ENCODE peak calls at places on chromosomes 3 and 15, in eight cellular contexts. One of them, this sample, is unnamed. For H3K4me1, the result is how much of the 10 kb centered on the place peaks cover.

GRCh38 chr15:58165661-58166060 is 27.5 kb downstream of the AQP9 start:
- DNase-seq in spleen: no peak
- DNase-seq in H9: no peak
- DNase-seq in tibial artery: no peak
- DNase-seq in kidney: peak
- DNase-seq in colonic mucosa: no peak
- DNase-seq in fibroblast of lung: peak
- DNase-seq in astrocyte: peak
- DNase-seq in this sample: no peak

GRCh38 chr15:69820819-69821218 is 276.9 kb downstream of the TLE3 start:
- DNase-seq in colonic mucosa: no peak
- DNase-seq in fibroblast of lung: no peak
- DNase-seq in H9: peak
- DNase-seq in spleen: no peak
- DNase-seq in astrocyte: peak
- DNase-seq in tibial artery: no peak
- DNase-seq in kidney: no peak
- DNase-seq in this sample: no peak

GRCh38 chr15:64667736-64668161 is 107.6 kb downstream of the RBPMS2 start:
- DNase-seq in colonic mucosa: no peak
- DNase-seq in kidney: no peak
- DNase-seq in fibroblast of lung: no peak
- DNase-seq in spleen: no peak
- DNase-seq in astrocyte: peak
- DNase-seq in H9: no peak
- DNase-seq in tibial artery: no peak
- DNase-seq in this sample: no peak

GRCh38 chr3:57152761-57153160 is 12.4 kb downstream of the IL17RD start:
- DNase-seq in astrocyte: no peak
- DNase-seq in H9: no peak
- DNase-seq in kidney: no peak
- DNase-seq in fibroblast of lung: no peak
- DNase-seq in colonic mucosa: no peak
- DNase-seq in spleen: no peak
- DNase-seq in tibial artery: no peak
- DNase-seq in this sample: no peak

GRCh38 chr3:115186351-115187148 is 39.5 kb upstream of the ZBTB20 start:
- DNase-seq in colonic mucosa: no peak
- DNase-seq in tibial artery: no peak
- DNase-seq in H9: no peak
- DNase-seq in kidney: no peak
- DNase-seq in spleen: no peak
- DNase-seq in fibroblast of lung: no peak
- DNase-seq in astrocyte: no peak
- DNase-seq in this sample: no peak

GRCh38 chr15:59199775-59200465 is 6.7 kb upstream of the LDHAL6B start:
- DNase-seq in kidney: no peak
- DNase-seq in astrocyte: peak
- DNase-seq in tibial artery: no peak
- DNase-seq in spleen: no peak
- DNase-seq in colonic mucosa: no peak
- DNase-seq in H9: no peak
- DNase-seq in fibroblast of lung: peak
- DNase-seq in this sample: peak

GRCh38 chr3:123318374-123318773 is 116.6 kb downstream of the SEC22A start:
- DNase-seq in H9: no peak
- DNase-seq in fibroblast of lung: no peak
- DNase-seq in colonic mucosa: no peak
- DNase-seq in spleen: peak
- DNase-seq in kidney: peak
- DNase-seq in astrocyte: no peak
- DNase-seq in tibial artery: no peak
- DNase-seq in this sample: no peak

GRCh38 chr15:49330166-49330565 is 92.9 kb upstream of the FGF7 start:
- DNase-seq in tibial artery: no peak
- DNase-seq in spleen: no peak
- DNase-seq in astrocyte: no peak
- DNase-seq in fibroblast of lung: peak
- DNase-seq in colonic mucosa: no peak
- DNase-seq in H9: no peak
- DNase-seq in kidney: no peak
- DNase-seq in this sample: no peak

GRCh38 chr15:87213646-87214045 is 1042.9 kb downstream of the NTRK3 start:
- DNase-seq in tibial artery: no peak
- DNase-seq in fibroblast of lung: no peak
- DNase-seq in astrocyte: no peak
- DNase-seq in spleen: no peak
- DNase-seq in kidney: no peak
- DNase-seq in H9: no peak
- DNase-seq in colonic mucosa: no peak
- DNase-seq in this sample: no peak

GRCh38 chr3:172627057-172627809 is 83.6 kb downstream of the NCEH1 start:
- DNase-seq in fibroblast of lung: peak
- DNase-seq in astrocyte: peak
- DNase-seq in tibial artery: no peak
- DNase-seq in colonic mucosa: no peak
- DNase-seq in H9: no peak
- DNase-seq in spleen: no peak
- DNase-seq in kidney: no peak
- DNase-seq in this sample: no peak

GRCh38 chr3:170180107-170180951 is 1.2 kb downstream of the PHC3 start:
- DNase-seq in H9: no peak
- DNase-seq in kidney: no peak
- DNase-seq in tibial artery: no peak
- DNase-seq in colonic mucosa: peak
- DNase-seq in spleen: no peak
- DNase-seq in fibroblast of lung: peak
- DNase-seq in astrocyte: peak
- DNase-seq in this sample: peak

GRCh38 chr15:35118987-35119386 is 33.9 kb upstream of the NANOGP8 start:
- DNase-seq in fibroblast of lung: no peak
- DNase-seq in H9: no peak
- DNase-seq in tibial artery: no peak
- DNase-seq in colonic mucosa: no peak
- DNase-seq in spleen: no peak
- DNase-seq in astrocyte: no peak
- DNase-seq in kidney: no peak
- DNase-seq in this sample: no peak

GRCh38 chr3:188832961-188833615 is 338.7 kb upstream of the TPRG1 start:
- DNase-seq in H9: no peak
- DNase-seq in kidney: no peak
- DNase-seq in tibial artery: no peak
- DNase-seq in colonic mucosa: no peak
- DNase-seq in spleen: no peak
- DNase-seq in astrocyte: no peak
- DNase-seq in fibroblast of lung: peak
- DNase-seq in this sample: peak

GRCh38 chr3:139120336-139120971 is 75.8 kb upstream of the PRR23C start:
- DNase-seq in tibial artery: no peak
- DNase-seq in astrocyte: peak
- DNase-seq in spleen: no peak
- DNase-seq in H9: no peak
- DNase-seq in colonic mucosa: peak
- DNase-seq in kidney: peak
- DNase-seq in fibroblast of lung: peak
- DNase-seq in this sample: no peak

GRCh38 chr3:133404925-133405324 is 5.1 kb downstream of the BFSP2 start:
- DNase-seq in tibial artery: no peak
- DNase-seq in H9: no peak
- DNase-seq in colonic mucosa: no peak
- DNase-seq in astrocyte: no peak
- DNase-seq in fibroblast of lung: no peak
- DNase-seq in kidney: no peak
- DNase-seq in spleen: no peak
- DNase-seq in this sample: no peak

GRCh38 chr15:89671687-89672086 is 7.5 kb downstream of the PLIN1 start:
- DNase-seq in fibroblast of lung: no peak
- DNase-seq in kidney: no peak
- DNase-seq in colonic mucosa: no peak
- DNase-seq in tibial artery: no peak
- DNase-seq in spleen: no peak
- DNase-seq in astrocyte: no peak
- DNase-seq in H9: no peak
- DNase-seq in this sample: no peak

GRCh38 chr15:88658070-88658965 is 19.5 kb downstream of the ISG20 start:
- DNase-seq in colonic mucosa: no peak
- DNase-seq in tibial artery: peak
- DNase-seq in fibroblast of lung: no peak
- DNase-seq in kidney: no peak
- DNase-seq in astrocyte: no peak
- DNase-seq in H9: no peak
- DNase-seq in spleen: peak
- DNase-seq in this sample: no peak

GRCh38 chr15:88655780-88656488 is 17.1 kb downstream of the ISG20 start:
- DNase-seq in fibroblast of lung: no peak
- DNase-seq in H9: no peak
- DNase-seq in colonic mucosa: no peak
- DNase-seq in kidney: no peak
- DNase-seq in astrocyte: no peak
- DNase-seq in spleen: peak
- DNase-seq in tibial artery: peak
- DNase-seq in this sample: no peak

GRCh38 chr15:88655103-88655553 is 16.3 kb downstream of the ISG20 start:
- DNase-seq in kidney: no peak
- DNase-seq in tibial artery: peak
- DNase-seq in fibroblast of lung: no peak
- DNase-seq in astrocyte: no peak
- DNase-seq in spleen: peak
- DNase-seq in H9: no peak
- DNase-seq in colonic mucosa: no peak
- DNase-seq in this sample: no peak

GRCh38 chr15:88657326-88658069 is 18.7 kb downstream of the ISG20 start:
- DNase-seq in tibial artery: peak
- DNase-seq in astrocyte: no peak
- DNase-seq in kidney: no peak
- DNase-seq in fibroblast of lung: peak
- DNase-seq in spleen: peak
- DNase-seq in H9: peak
- DNase-seq in colonic mucosa: no peak
- DNase-seq in this sample: no peak

DNA sequence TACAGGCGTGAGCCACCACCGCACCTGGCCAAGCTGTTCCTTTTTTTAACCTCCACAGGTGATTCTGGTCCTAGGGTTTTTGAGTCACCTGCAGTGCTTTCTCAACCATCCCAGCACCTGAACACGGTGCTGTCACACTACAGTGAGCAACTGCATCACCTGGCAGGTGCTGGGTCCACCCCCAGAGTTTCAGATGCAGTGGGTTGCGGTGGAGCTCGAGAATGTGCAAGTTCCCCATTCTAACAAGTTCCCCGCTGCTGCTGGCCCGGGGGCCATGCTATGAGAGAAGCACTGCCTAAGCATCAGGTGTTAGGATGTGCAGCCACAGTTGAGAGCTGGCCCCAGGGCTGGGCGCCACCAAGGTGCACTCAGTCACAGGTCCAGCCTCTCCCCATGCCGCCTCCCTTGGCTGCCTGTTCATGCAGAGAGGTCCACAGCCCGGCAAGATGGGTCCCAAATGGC is 18.0 kb downstream of the ISG20 start:
- DNase-seq in fibroblast of lung: no peak
- DNase-seq in H9: no peak
- DNase-seq in colonic mucosa: no peak
- DNase-seq in tibial artery: peak
- DNase-seq in spleen: peak
- DNase-seq in astrocyte: no peak
- DNase-seq in kidney: peak
- DNase-seq in this sample: no peak
- H3K4me1 ChIP-seq in fibroblast of lung: under half
- H3K4me1 ChIP-seq in H9: under half
- H3K4me1 ChIP-seq in colonic mucosa: under half
- H3K4me1 ChIP-seq in tibial artery: under half
- H3K4me1 ChIP-seq in spleen: half or more
- H3K4me1 ChIP-seq in astrocyte: under half
- H3K4me1 ChIP-seq in kidney: under half
- H3K4me1 ChIP-seq in this sample: under half

GRCh38 chr3:185733980-185734724 is 90.7 kb downstream of the IGF2BP2 start:
- DNase-seq in spleen: no peak
- DNase-seq in kidney: no peak
- DNase-seq in fibroblast of lung: peak
- DNase-seq in colonic mucosa: peak
- DNase-seq in astrocyte: peak
- DNase-seq in H9: peak
- DNase-seq in tibial artery: no peak
- DNase-seq in this sample: peak
- TF ChIP-seq CTCF in spleen: peak
- TF ChIP-seq CTCF in kidney: peak
- TF ChIP-seq CTCF in fibroblast of lung: peak
- TF ChIP-seq CTCF in colonic mucosa: peak
- TF ChIP-seq CTCF in astrocyte: peak
- TF ChIP-seq CTCF in H9: peak
- TF ChIP-seq CTCF in tibial artery: no peak
- TF ChIP-seq CTCF in this sample: peak

GRCh38 chr3:101858464-101858863 is 9.2 kb downstream of the NFKBIZ start:
- DNase-seq in colonic mucosa: no peak
- DNase-seq in fibroblast of lung: no peak
- DNase-seq in H9: no peak
- DNase-seq in tibial artery: no peak
- DNase-seq in astrocyte: no peak
- DNase-seq in kidney: no peak
- DNase-seq in spleen: no peak
- DNase-seq in this sample: no peak
- H3K4me1 ChIP-seq in colonic mucosa: under half
- H3K4me1 ChIP-seq in fibroblast of lung: under half
- H3K4me1 ChIP-seq in H9: under half
- H3K4me1 ChIP-seq in tibial artery: under half
- H3K4me1 ChIP-seq in astrocyte: under half
- H3K4me1 ChIP-seq in kidney: under half
- H3K4me1 ChIP-seq in spleen: half or more
- H3K4me1 ChIP-seq in this sample: under half

DNA sequence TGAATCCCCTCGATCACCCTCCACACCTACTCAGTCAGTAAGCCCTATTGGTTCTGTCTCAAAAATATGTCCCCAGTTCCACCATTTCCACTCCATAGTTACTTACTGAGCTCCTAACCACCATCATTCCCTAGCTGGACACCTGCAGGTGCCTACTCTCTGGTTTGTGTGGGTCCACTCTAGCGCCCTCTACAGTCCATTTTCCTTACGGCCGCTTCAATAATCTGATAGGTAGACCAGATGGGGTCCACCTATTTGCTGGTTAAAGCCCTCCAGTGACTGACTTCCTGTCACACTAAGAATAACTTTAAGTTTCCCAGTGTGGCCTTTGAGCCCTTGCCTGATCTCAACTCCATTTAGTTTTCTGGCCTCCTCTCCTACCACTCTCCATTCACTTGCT is 5.0 kb downstream of the GXYLT2 start:
- DNase-seq in astrocyte: no peak
- DNase-seq in tibial artery: no peak
- DNase-seq in spleen: no peak
- DNase-seq in kidney: no peak
- DNase-seq in fibroblast of lung: no peak
- DNase-seq in colonic mucosa: peak
- DNase-seq in H9: peak
- DNase-seq in this sample: no peak
- TF ChIP-seq CTCF in astrocyte: peak
- TF ChIP-seq CTCF in tibial artery: no peak
- TF ChIP-seq CTCF in spleen: no peak
- TF ChIP-seq CTCF in kidney: no peak
- TF ChIP-seq CTCF in fibroblast of lung: peak
- TF ChIP-seq CTCF in colonic mucosa: no peak
- TF ChIP-seq CTCF in H9: peak
- TF ChIP-seq CTCF in this sample: peak

This sample was measured in foreskin keratinocyte.